ENCODE peak calls at places on chromosomes 6 and 20, in nine cellular contexts. T, O, C, E, V, I, M, P and F are unnamed samples.

GRCh38 chr6:27250277-27250954 is 2.9 kb downstream of the PRSS16 start:
- DNase-seq in T (no peak), O (no peak), C (no peak), E (no peak), V (no peak), I (no peak), M (no peak), P (no peak), F (no peak)

GRCh38 chr20:33686008-33686983 is at the start of gene E2F1:
- DNase-seq in T (peak), O (peak), C (peak), E (peak), V (peak), I (peak), M (peak), P (peak), F (peak)

GRCh38 chr20:45061244-45061643 is 39.7 kb downstream of the KCNS1 start:
- DNase-seq in T (no peak), O (no peak), C (no peak), E (peak), V (no peak), I (no peak), M (no peak), P (no peak), F (no peak)

GRCh38 chr6:7821426-7821825 is 89.2 kb downstream of the TXNDC5 start:
- DNase-seq in T (no peak), O (no peak), C (no peak), E (peak), V (no peak), I (no peak), M (no peak), P (no peak), F (no peak)

GRCh38 chr6:167848783-167849182 is 22.1 kb downstream of the AFDN start:
- DNase-seq in T (no peak), O (no peak), C (no peak), E (no peak), V (no peak), I (no peak), M (no peak), P (no peak), F (no peak)

GRCh38 chr6:52976591-52977035 is 18.5 kb downstream of the GSTA4 start:
- DNase-seq in T (peak), O (no peak), C (no peak), E (no peak), V (no peak), I (no peak), M (no peak), P (no peak), F (no peak)

GRCh38 chr6:134535831-134536230 is 217.9 kb upstream of the SGK1 start:
- DNase-seq in T (no peak), O (no peak), C (no peak), E (no peak), V (no peak), I (no peak), M (no peak), P (no peak), F (no peak)

GRCh38 chr20:62289898-62290297 is 12.9 kb upstream of the ADRM1 start:
- DNase-seq in T (no peak), O (no peak), C (no peak), E (no peak), V (no peak), I (no peak), M (no peak), P (no peak), F (no peak)

GRCh38 chr6:31114540-31114876 is at the start of gene PSORS1C1:
- DNase-seq in T (no peak), O (no peak), C (no peak), E (peak), V (peak), I (no peak), M (no peak), P (peak), F (no peak)

GRCh38 chr6:2899596-2899995 is 3.5 kb downstream of the SERPINB9 start:
- DNase-seq in T (no peak), O (no peak), C (no peak), E (no peak), V (no peak), I (no peak), M (no peak), P (no peak), F (no peak)

GRCh38 chr20:63497946-63498935 is 642 bp downstream of the EEF1A2 start:
- DNase-seq in T (no peak), O (no peak), C (no peak), E (peak), V (peak), I (no peak), M (no peak), P (peak), F (no peak)

GRCh38 chr6:125188037-125188436 is 34.5 kb downstream of the TPD52L1 start:
- DNase-seq in T (no peak), O (no peak), C (no peak), E (peak), V (no peak), I (no peak), M (no peak), P (no peak), F (no peak)

GRCh38 chr6:42907336-42907735 is 8.5 kb upstream of the PTCRA start:
- DNase-seq in T (no peak), O (no peak), C (no peak), E (no peak), V (no peak), I (no peak), M (no peak), P (no peak), F (no peak)

GRCh38 chr20:5180933-5181332 is 54.1 kb downstream of the CDS2 start:
- DNase-seq in T (no peak), O (no peak), C (no peak), E (no peak), V (no peak), I (no peak), M (no peak), P (no peak), F (no peak)

GRCh38 chr6:169891421-169891820 is 140.0 kb downstream of the ERMARD start:
- DNase-seq in T (no peak), O (no peak), C (no peak), E (no peak), V (no peak), I (no peak), M (no peak), P (no peak), F (no peak)